ENCODE peak calls at places on chromosomes 1 and 21, in five cellular contexts. W is NB4, K is pulmonary artery endothelial cell, X is T-helper 2 cell, D is brain microvascular endothelial cell. T is an unnamed sample.

GRCh38 chr1:164774819-164775654 is 216.1 kb downstream of the PBX1 start:
- DNase-seq in X (no peak), W (no peak), D (no peak), K (no peak), T (peak; percentile 55)

GRCh38 chr1:44266400-44267344 is 53.4 kb downstream of the DMAP1 start:
- DNase-seq in K (no peak), X (no peak), D (no peak), W (no peak), T (no peak)

GRCh38 chr1:55337801-55338447 is 122.8 kb upstream of the USP24 start:
- DNase-seq in W (peak; percentile 59), K (peak; percentile 58), D (peak; percentile 75), X (no peak), T (peak; percentile 40)

GRCh38 chr1:189149547-189150375 is 1327.9 kb downstream of the BRINP3 start:
- DNase-seq in K (no peak), X (no peak), D (no peak), W (peak; percentile 9), T (peak; percentile 41)

GRCh38 chr1:77639056-77639455 is 43.4 kb downstream of the ZZZ3 start:
- DNase-seq in X (no peak), W (no peak), D (no peak), K (no peak), T (no peak)

GRCh38 chr1:27382950-27383627 is at the start of gene CD164L2:
- DNase-seq in X (peak; percentile 38), D (no peak), K (no peak), W (no peak), T (no peak)

GRCh38 chr1:15141933-15142647 is 11.5 kb upstream of the TMEM51 start:
- DNase-seq in D (no peak), K (peak; percentile 43), W (no peak), X (no peak), T (no peak)

GRCh38 chr1:229303855-229304254 is 32.9 kb downstream of the RAB4A start:
- DNase-seq in K (no peak), D (no peak), X (no peak), W (no peak), T (no peak)

GRCh38 chr1:154862927-154863701 is 7.0 kb downstream of the KCNN3 start:
- DNase-seq in X (no peak), W (no peak), D (no peak), K (no peak), T (no peak)

GRCh38 chr1:64499966-64500365 is 30.0 kb downstream of the CACHD1 start:
- DNase-seq in W (no peak), D (no peak), X (no peak), K (no peak), T (no peak)

GRCh38 chr1:79797487-79797886 is 791.0 kb upstream of the ADGRL4 start:
- DNase-seq in W (no peak), X (no peak), D (no peak), K (no peak), T (no peak)

GRCh38 chr1:166184012-166184411 is 17.2 kb upstream of the FAM78B start:
- DNase-seq in D (no peak), W (no peak), K (no peak), X (no peak), T (no peak)

GRCh38 chr1:54857066-54857660 is 29.8 kb downstream of the DHCR24 start:
- DNase-seq in X (no peak), W (no peak), D (no peak), K (no peak), T (no peak)

GRCh38 chr1:182164273-182164672 is 102.8 kb upstream of the ZNF648 start:
- DNase-seq in W (no peak), X (no peak), D (no peak), K (no peak), T (no peak)

GRCh38 chr1:241411776-241412338 is 54.9 kb upstream of the RGS7 start:
- DNase-seq in X (no peak), W (no peak), D (no peak), K (no peak), T (no peak)

GRCh38 chr21:44965251-44966022 is 25.6 kb downstream of the SLX9 start:
- DNase-seq in K (no peak), X (no peak), W (peak; percentile 54), D (peak; percentile 90), T (no peak)

GRCh38 chr1:235999259-235999925 is 65.5 kb downstream of the NID1 start:
- DNase-seq in K (peak; percentile 95), W (peak; percentile 80), D (peak; percentile 97), X (peak; percentile 24), T (no peak)

GRCh38 chr1:109773900-109774485 is 10.3 kb upstream of the EPS8L3 start:
- DNase-seq in X (no peak), W (no peak), K (no peak), D (no peak), T (no peak)

GRCh38 chr1:17875171-17875881 is 120.2 kb downstream of the ACTL8 start:
- DNase-seq in X (no peak), K (no peak), D (peak; percentile 38), W (no peak), T (no peak)

GRCh38 chr1:190436615-190437014 is 41.0 kb downstream of the BRINP3 start:
- DNase-seq in X (no peak), W (peak; percentile 26), K (no peak), D (peak; percentile 3), T (no peak)

GRCh38 chr1:232259333-232259732 is 370.6 kb downstream of the SIPA1L2 start:
- DNase-seq in X (no peak), D (no peak), W (no peak), K (no peak), T (no peak)

T was measured in SJCRH30.